ENCODE peak calls at places on chromosomes 5 and 9, in four cellular contexts. R is cardiac fibroblast, E is PC-9, W is IMR-90. J is an unnamed sample.

GRCh38 chr5:125190232-125191051 is 444.0 kb upstream of the ZNF608 start:
- DNase-seq in R (no peak), E (peak; percentile 42), W (peak; percentile 27), J (no peak)

GRCh38 chr5:127186657-127187056 is 103.9 kb upstream of the MEGF10 start:
- DNase-seq in R (no peak), W (no peak), E (peak; percentile 74), J (no peak)

GRCh38 chr5:172179032-172179989 is 8.7 kb downstream of the STK10 start:
- DNase-seq in E (no peak), W (peak; percentile 40), R (peak; percentile 59), J (peak; percentile 74)

GRCh38 chr5:141513627-141514329 is 24.9 kb downstream of the PCDHGC5 start:
- DNase-seq in W (peak; percentile 87), E (no peak), R (peak; percentile 86), J (peak; percentile 89)

GRCh38 chr9:96376926-96377874 is 6.3 kb downstream of the SLC35D2 start:
- DNase-seq in R (peak; percentile 65), W (peak; percentile 38), E (peak; percentile 72), J (no peak)

GRCh38 chr9:74953235-74953741 is 576 bp upstream of the C9orf40 start:
- DNase-seq in W (no peak), R (no peak), E (no peak), J (no peak)

GRCh38 chr5:169029087-169029486 is 271.9 kb downstream of the SLIT3 start:
- DNase-seq in R (no peak), E (no peak), W (no peak), J (no peak)

GRCh38 chr9:114525505-114525904 is 20.2 kb upstream of the WHRN start:
- DNase-seq in W (peak; percentile 82), R (peak; percentile 68), E (peak; percentile 73), J (no peak)

GRCh38 chr5:177470759-177471536 is 2.5 kb downstream of the DBN1 start:
- DNase-seq in R (peak; percentile 66), E (no peak), W (no peak), J (peak; percentile 34)

GRCh38 chr9:117035546-117035945 is 348.4 kb downstream of the TRIM32 start:
- DNase-seq in E (no peak), R (no peak), W (no peak), J (no peak)

GRCh38 chr5:30540150-30540549 is 653.3 kb upstream of the CDH6 start:
- DNase-seq in E (no peak), R (no peak), W (no peak), J (no peak)

GRCh38 chr9:133924453-133924852 is 67.7 kb downstream of the VAV2 start:
- DNase-seq in R (no peak), W (no peak), E (no peak), J (no peak)

GRCh38 chr5:44885903-44886302 is 77.2 kb downstream of the MRPS30 start:
- DNase-seq in W (no peak), R (no peak), E (peak; percentile 41), J (no peak)

GRCh38 chr9:2727966-2728613 is 10.8 kb downstream of the KCNV2 start:
- DNase-seq in W (peak; percentile 71), R (peak; percentile 89), E (no peak), J (peak; percentile 2)

GRCh38 chr9:94865599-94866456 is 139.3 kb downstream of the AOPEP start:
- DNase-seq in R (peak; percentile 28), W (peak; percentile 84), E (no peak), J (no peak)

GRCh38 chr5:118956727-118957126 is 31.6 kb downstream of the DTWD2 start:
- DNase-seq in W (peak; percentile 22), E (no peak), R (peak; percentile 38), J (no peak)
- TF ChIP-seq CTCF in W (peak; percentile 51), E (peak; percentile 61), R (no peak), J (peak; percentile 58)

GRCh38 chr5:72077390-72077789 is 29.9 kb upstream of the MAP1B start:
- DNase-seq in W (no peak), R (no peak), E (no peak), J (no peak)

GRCh38 chr5:72082048-72082447 is 25.2 kb upstream of the MAP1B start:
- DNase-seq in W (no peak), E (no peak), R (no peak), J (no peak)

GRCh38 chr5:72074238-72074637 is 33.0 kb upstream of the MAP1B start:
- DNase-seq in W (no peak), E (no peak), R (no peak), J (no peak)

GRCh38 chr5:72076901-72077300 is 30.4 kb upstream of the MAP1B start:
- DNase-seq in R (no peak), E (no peak), W (no peak), J (no peak)

DNA sequence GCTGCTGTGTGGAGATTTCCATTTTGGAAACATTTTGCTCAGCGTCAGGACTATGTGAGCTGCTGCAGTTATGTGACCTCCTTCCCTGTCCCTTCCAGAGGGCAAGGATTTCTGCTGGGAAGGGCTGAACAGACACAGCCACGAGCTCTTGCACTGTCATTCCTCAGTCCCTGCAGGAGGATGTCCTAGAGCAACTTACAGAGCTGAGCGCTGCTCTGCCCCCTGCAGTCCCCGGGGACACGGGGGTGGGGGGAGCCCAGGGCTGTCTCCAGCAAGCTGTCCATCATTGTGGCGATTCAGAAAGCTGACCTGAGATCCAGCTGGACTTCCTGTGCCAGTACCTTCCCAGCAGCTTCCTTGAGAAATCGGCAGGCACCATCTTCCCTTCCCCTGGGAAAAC is 28.0 kb upstream of the MAP1B start:
- DNase-seq in R (no peak), W (no peak), E (no peak), J (no peak)
- TF ChIP-seq CTCF in R (no peak), W (no peak), E (no peak), J (no peak)

GRCh38 chr5:10332301-10332700 is 21.2 kb upstream of the MARCHF6 start:
- DNase-seq in R (no peak), W (no peak), E (no peak), J (no peak)
- TF ChIP-seq CTCF in R (no peak), W (no peak), E (no peak), J (no peak)

GRCh38 chr5:128516978-128517377 is 21.1 kb downstream of the FBN2 start:
- DNase-seq in E (no peak), R (no peak), W (no peak), J (no peak)
- TF ChIP-seq CTCF in E (no peak), R (no peak), W (no peak), J (no peak)

J was measured in activated CD8-positive, alpha-beta T cell treated with anti-CD3 and anti-CD28 coated beads for 36 hours.